ENCODE peak calls at places on chromosome 1, in nine cellular contexts. A, O, Z, K, S, N, I, X and L are unnamed samples.

GRCh38 chr1:192809286-192810252 is 730 bp downstream of the RGS2 start:
- DNase-seq in X (peak; percentile 68), N (peak; percentile 59), A (peak; percentile 85), O (no peak), I (peak; percentile 68), S (peak; percentile 59), Z (no peak), K (peak; percentile 72), L (peak; percentile 64)

GRCh38 chr1:2337081-2337480 is 54.3 kb downstream of the MORN1 start:
- DNase-seq in S (no peak), X (no peak), K (no peak), I (no peak), O (no peak), N (no peak), A (no peak), Z (no peak), L (no peak)

GRCh38 chr1:87766737-87767136 is 438.1 kb downstream of the LMO4 start:
- DNase-seq in Z (no peak), O (no peak), S (no peak), X (no peak), I (no peak), A (no peak), K (no peak), N (no peak), L (no peak)

GRCh38 chr1:237411621-237412020 is 369.6 kb downstream of the RYR2 start:
- DNase-seq in A (no peak), K (no peak), N (peak; percentile 6), Z (no peak), O (no peak), X (no peak), I (no peak), S (peak; percentile 46), L (peak; percentile 20)

GRCh38 chr1:181184621-181185020 is 96.1 kb downstream of the IER5 start:
- DNase-seq in X (no peak), O (no peak), S (no peak), Z (no peak), N (no peak), I (no peak), A (no peak), K (no peak), L (no peak)

GRCh38 chr1:23722652-23723051 is 20.6 kb upstream of the ELOA start:
- DNase-seq in Z (no peak), X (no peak), A (peak; percentile 54), N (no peak), O (peak; percentile 48), I (no peak), S (no peak), K (no peak), L (no peak)

GRCh38 chr1:115112496-115113375 is 23.4 kb upstream of the TSPAN2 start:
- DNase-seq in O (no peak), Z (no peak), K (no peak), X (no peak), N (peak; percentile 71), I (peak; percentile 25), S (peak; percentile 66), A (peak; percentile 82), L (no peak)

GRCh38 chr1:119978018-119978505 is 81.7 kb upstream of the ADAM30 start:
- DNase-seq in I (no peak), Z (no peak), K (no peak), S (no peak), O (no peak), X (peak; percentile 84), A (no peak), N (no peak), L (no peak)

DNA sequence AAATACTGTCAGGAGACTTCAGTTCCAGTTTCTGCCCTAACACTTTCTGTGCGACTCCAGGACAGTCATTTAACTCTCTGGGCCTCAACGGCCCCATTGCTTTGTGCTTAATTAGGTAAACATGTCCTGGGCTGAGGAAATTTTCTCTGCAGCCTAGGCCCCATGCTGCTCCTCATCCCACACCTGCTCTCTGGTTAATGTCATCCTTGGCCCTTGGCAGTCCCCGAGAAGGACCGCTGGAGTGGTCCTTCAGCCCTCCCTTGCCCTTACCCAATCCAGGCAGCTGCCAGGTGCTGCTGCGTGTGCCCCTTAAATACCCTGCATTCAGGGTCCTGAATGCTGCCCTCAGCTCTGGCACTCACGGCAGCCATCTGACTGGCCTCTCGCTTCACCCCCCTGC is 18.7 kb downstream of the UBL4B start:
- DNase-seq in I (no peak), S (no peak), K (no peak), N (no peak), O (no peak), A (peak; percentile 17), Z (no peak), X (no peak), L (no peak)
- H3K27me3 ChIP-seq in I (peaks cover 25% of the 10 kb centered on the region), S (peaks cover 3% of the 10 kb centered on the region), K (peaks cover 8% of the 10 kb centered on the region), N (no peaks in the 10 kb centered on the region), O (no peaks in the 10 kb centered on the region), A (peaks cover 75% of the 10 kb centered on the region), Z (no peaks in the 10 kb centered on the region), X (peaks cover 30% of the 10 kb centered on the region), L (no peaks in the 10 kb centered on the region)

DNA sequence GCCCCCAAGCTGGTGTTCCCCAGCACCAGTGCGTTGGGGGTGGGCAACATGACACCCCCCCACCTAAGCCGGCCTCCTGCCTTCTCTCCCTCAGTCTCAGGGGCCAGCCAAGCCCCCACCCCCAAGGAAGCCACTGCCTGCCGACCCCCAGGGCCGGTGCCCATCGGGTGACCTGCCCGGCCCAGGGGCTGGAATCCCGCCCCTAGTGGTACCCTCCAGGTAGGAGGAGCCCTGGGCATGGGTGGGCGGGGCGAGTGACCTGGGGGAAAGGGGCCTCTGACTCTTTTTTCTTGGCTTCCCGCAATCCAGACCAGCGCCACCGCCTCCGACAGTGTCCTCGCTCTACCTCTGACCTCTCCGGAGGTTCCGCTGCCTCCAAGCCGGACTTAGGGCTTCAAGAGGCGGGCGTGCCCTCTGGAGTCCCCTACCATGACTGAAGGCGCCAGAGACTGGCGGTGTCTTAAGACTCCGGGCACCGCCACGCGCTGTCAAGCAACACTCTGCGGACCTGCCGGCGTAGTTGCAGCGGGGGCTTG is 1.3 kb upstream of the EFNA4 start:
- DNase-seq in S (no peak), K (no peak), A (peak; percentile 84), I (no peak), Z (no peak), N (no peak), O (no peak), X (no peak), L (no peak)
- H3K4me3 ChIP-seq in S (no peak overlapping the region), K (peak overlapping the region; percentile 84), A (peak overlapping the region; percentile 65), I (no peak overlapping the region), Z (peak overlapping the region; percentile 71), N (no peak overlapping the region), O (no peak overlapping the region), X (no peak overlapping the region), L (no peak overlapping the region)

DNA sequence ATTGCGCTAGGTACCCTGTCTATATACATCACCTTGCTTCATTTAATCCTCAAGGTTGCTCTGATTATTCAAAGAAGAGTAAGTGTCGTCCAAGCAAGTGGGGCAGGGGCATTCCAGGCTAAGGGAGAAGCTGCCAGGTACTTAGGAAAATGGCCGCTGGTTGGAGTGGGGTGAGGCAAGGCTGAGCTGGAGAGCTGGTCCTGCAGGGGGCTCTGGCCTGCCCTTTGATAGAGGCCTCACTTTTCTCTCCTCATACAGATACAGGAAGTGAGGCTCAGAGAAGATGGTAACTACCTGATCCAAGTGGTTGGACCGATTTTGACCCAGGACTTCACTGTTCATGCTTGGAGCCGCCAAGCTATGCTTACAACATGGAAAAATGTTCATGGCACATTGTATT is 86.9 kb upstream of the ZBTB40 start:
- DNase-seq in S (no peak), Z (no peak), A (no peak), I (no peak), O (no peak), K (no peak), N (no peak), X (no peak), L (no peak)
- H3K27me3 ChIP-seq in S (peaks cover 51% of the 10 kb centered on the region), Z (no peaks in the 10 kb centered on the region), A (peaks cover 62% of the 10 kb centered on the region), I (peaks cover 5% of the 10 kb centered on the region), O (peaks cover 5% of the 10 kb centered on the region), K (no peaks in the 10 kb centered on the region), N (peaks cover 3% of the 10 kb centered on the region), X (peaks cover 20% of the 10 kb centered on the region), L (peaks cover 98% of the 10 kb centered on the region)

GRCh38 chr1:7298749-7299151 is 472.3 kb upstream of the VAMP3 start:
- DNase-seq in O (no peak), X (peak; percentile 75), K (no peak), N (no peak), S (no peak), A (no peak), Z (no peak), I (peak; percentile 56), L (no peak)
- H3K4me3 ChIP-seq in O (no peak overlapping the region), X (no peak overlapping the region), K (no peak overlapping the region), N (no peak overlapping the region), S (no peak overlapping the region), A (no peak overlapping the region), Z (no peak overlapping the region), I (no peak overlapping the region), L (no peak overlapping the region)

GRCh38 chr1:3730556-3731247 is 21.5 kb upstream of the CCDC27 start:
- DNase-seq in Z (no peak), X (no peak), A (no peak), K (no peak), S (no peak), O (peak; percentile 20), I (no peak), N (no peak), L (no peak)

GRCh38 chr1:3731543-3731942 is 20.7 kb upstream of the CCDC27 start:
- DNase-seq in A (no peak), K (no peak), X (no peak), S (no peak), I (no peak), O (no peak), N (no peak), Z (no peak), L (no peak)

GRCh38 chr1:3733603-3734591 is 18.4 kb upstream of the CCDC27 start:
- DNase-seq in X (no peak), O (no peak), I (no peak), A (no peak), S (no peak), K (no peak), N (no peak), Z (no peak), L (no peak)

GRCh38 chr1:3732747-3733602 is 19.3 kb upstream of the CCDC27 start:
- DNase-seq in Z (no peak), K (no peak), I (no peak), X (peak; percentile 23), N (no peak), O (peak; percentile 22), A (no peak), S (no peak), L (no peak)

GRCh38 chr1:3731951-3732746 is 20.1 kb upstream of the CCDC27 start:
- DNase-seq in K (no peak), Z (no peak), X (no peak), A (no peak), I (no peak), S (no peak), N (no peak), O (no peak), L (no peak)
- H3K27me3 ChIP-seq in K (peaks cover 7% of the 10 kb centered on the region), Z (no peaks in the 10 kb centered on the region), X (no peaks in the 10 kb centered on the region), A (peaks cover 56% of the 10 kb centered on the region), I (no peaks in the 10 kb centered on the region), S (no peaks in the 10 kb centered on the region), N (no peaks in the 10 kb centered on the region), O (no peaks in the 10 kb centered on the region), L (no peaks in the 10 kb centered on the region)

GRCh38 chr1:45586769-45587168 is 2.9 kb downstream of the NASP start:
- DNase-seq in O (no peak), I (no peak), Z (no peak), A (no peak), K (no peak), S (no peak), N (no peak), X (no peak), L (no peak)
- H3K4me3 ChIP-seq in O (peak overlapping the region; percentile 88), I (no peak overlapping the region), Z (no peak overlapping the region), A (peak overlapping the region; percentile 100), K (no peak overlapping the region), S (peak overlapping the region; percentile 99), N (no peak overlapping the region), X (no peak overlapping the region), L (peak overlapping the region; percentile 24)

GRCh38 chr1:191788551-191788950 is 369.7 kb upstream of the RGS18 start:
- DNase-seq in Z (no peak), O (no peak), S (peak; percentile 48), X (no peak), I (no peak), A (no peak), K (no peak), N (no peak), L (no peak)
- H3K27me3 ChIP-seq in Z (no peaks in the 10 kb centered on the region), O (no peaks in the 10 kb centered on the region), S (no peaks in the 10 kb centered on the region), X (no peaks in the 10 kb centered on the region), I (no peaks in the 10 kb centered on the region), A (no peaks in the 10 kb centered on the region), K (no peaks in the 10 kb centered on the region), N (no peaks in the 10 kb centered on the region), L (no peaks in the 10 kb centered on the region)